ENCODE peak calls at places on chromosomes 7 and 10, in four cellular contexts. F is uterus, L is psoas muscle, W is MM.1S. Y is an unnamed sample.
A peak's percentile ranks its signal among the peaks of the same experiment; 100 is the strongest.

GRCh38 chr7:41046221-41046761 is 656.6 kb downstream of the INHBA start:
- DNase-seq in L (peak; percentile 35), F (no peak), W (no peak), Y (no peak)

GRCh38 chr10:78931333-78932083 is 137.3 kb upstream of the ZMIZ1 start:
- DNase-seq in L (peak; percentile 79), F (peak; percentile 83), W (no peak), Y (no peak)

GRCh38 chr10:44467090-44467489 is 82.2 kb upstream of the CXCL12 start:
- DNase-seq in W (no peak), F (no peak), L (no peak), Y (no peak)

GRCh38 chr7:155811560-155811894 is 736 bp downstream of the SHH start:
- DNase-seq in F (no peak), W (no peak), L (no peak), Y (no peak)

GRCh38 chr10:24993237-24993958 is 22.6 kb downstream of the ENKUR start:
- DNase-seq in W (no peak), F (no peak), L (no peak), Y (no peak)

GRCh38 chr10:61900829-61901783 is at the start of gene ARID5B:
- DNase-seq in F (peak; percentile 52), L (no peak), W (peak; percentile 72), Y (peak; percentile 31)

GRCh38 chr7:46034056-46034768 is 113.1 kb upstream of the IGFBP3 start:
- DNase-seq in W (no peak), F (no peak), L (no peak), Y (no peak)

GRCh38 chr10:19791032-19791431 is 25.2 kb upstream of the PLXDC2 start:
- DNase-seq in F (no peak), W (no peak), L (no peak), Y (no peak)

GRCh38 chr10:114754445-114755320 is 66.9 kb upstream of the FHIP2A start:
- DNase-seq in W (no peak), L (no peak), F (peak; percentile 52), Y (no peak)

GRCh38 chr7:43694399-43694748 is 34.9 kb downstream of the COA1 start:
- DNase-seq in W (no peak), F (no peak), L (no peak), Y (no peak)

GRCh38 chr7:43057151-43057550 is 55.3 kb upstream of the HECW1 start:
- DNase-seq in F (no peak), L (no peak), W (no peak), Y (no peak)

GRCh38 chr7:42174391-42174848 is 62.6 kb downstream of the GLI3 start:
- DNase-seq in W (no peak), L (peak; percentile 24), F (peak; percentile 70), Y (no peak)

GRCh38 chr7:101953248-101953819 is 135.9 kb downstream of the CUX1 start:
- DNase-seq in F (peak; percentile 93), W (no peak), L (peak; percentile 57), Y (no peak)

GRCh38 chr7:86926732-86927131 is 132.7 kb downstream of the ELAPOR2 start:
- DNase-seq in L (no peak), W (peak; percentile 40), F (peak; percentile 22), Y (peak; percentile 42)

GRCh38 chr10:122984708-122985107 is 4.5 kb downstream of the PSTK start:
- DNase-seq in W (no peak), F (no peak), L (no peak), Y (no peak)

GRCh38 chr7:111744501-111745155 is 182.3 kb upstream of the IMMP2L start:
- DNase-seq in F (no peak), L (no peak), W (no peak), Y (no peak)

GRCh38 chr10:78000956-78001472 is 28.3 kb downstream of the POLR3A start:
- DNase-seq in W (no peak), F (no peak), L (no peak), Y (no peak)

GRCh38 chr7:131517218-131517923 is 39.1 kb downstream of the PODXL start:
- DNase-seq in W (no peak), F (no peak), L (no peak), Y (no peak)

GRCh38 chr7:127770870-127771269 is 118.9 kb downstream of the SND1 start:
- DNase-seq in L (no peak), F (no peak), W (no peak), Y (no peak)

GRCh38 chr7:23712368-23713284 is 2.6 kb downstream of the STK31 start:
- DNase-seq in W (peak; percentile 58), F (no peak), L (no peak), Y (no peak)

GRCh38 chr7:19327011-19327410 is 181.8 kb upstream of the FERD3L start:
- DNase-seq in F (no peak), L (no peak), W (no peak), Y (no peak)

GRCh38 chr10:120931423-120931822 is 80.3 kb downstream of the WDR11 start:
- DNase-seq in F (no peak), L (no peak), W (no peak), Y (no peak)

GRCh38 chr10:93465806-93466675 is 16.1 kb downstream of the MYOF start:
- DNase-seq in F (peak; percentile 88), L (peak; percentile 73), W (no peak), Y (no peak)

GRCh38 chr10:59366310-59366709 is 4.0 kb upstream of the FAM13C start:
- DNase-seq in L (no peak), W (no peak), F (peak; percentile 43), Y (no peak)

GRCh38 chr10:85594239-85594638 is 772.4 kb downstream of the GRID1 start:
- DNase-seq in F (no peak), L (no peak), W (no peak), Y (no peak)

GRCh38 chr7:159010951-159011820 is 133.5 kb downstream of the VIPR2 start:
- DNase-seq in F (no peak), L (no peak), W (no peak), Y (no peak)

GRCh38 chr10:133257489-133258065 is 19.1 kb downstream of the ADAM8 start:
- DNase-seq in L (peak; percentile 63), F (peak; percentile 42), W (no peak), Y (no peak)

GRCh38 chr7:113404245-113404644 is 285.9 kb upstream of the SMIM30 start:
- DNase-seq in F (no peak), L (no peak), W (peak; percentile 37), Y (no peak)

GRCh38 chr7:66883716-66884115 is 37.3 kb upstream of the TMEM248 start:
- DNase-seq in L (no peak), F (no peak), W (no peak), Y (no peak)

GRCh38 chr10:113291413-113291812 is 261.4 kb upstream of the HABP2 start:
- DNase-seq in W (no peak), L (no peak), F (no peak), Y (no peak)

GRCh38 chr7:98831641-98832221 is 38.1 kb downstream of the TMEM130 start:
- DNase-seq in F (no peak), W (no peak), L (no peak), Y (no peak)

GRCh38 chr10:82934429-82934828 is 1059.4 kb downstream of the NRG3 start:
- DNase-seq in F (no peak), W (no peak), L (no peak), Y (no peak)

GRCh38 chr7:3995187-3995586 is 686.9 kb upstream of the FOXK1 start:
- DNase-seq in F (no peak), W (no peak), L (no peak), Y (no peak)

GRCh38 chr10:24683554-24683953 is 40.1 kb downstream of the ARHGAP21 start:
- DNase-seq in L (no peak), F (no peak), W (no peak), Y (no peak)

DNA sequence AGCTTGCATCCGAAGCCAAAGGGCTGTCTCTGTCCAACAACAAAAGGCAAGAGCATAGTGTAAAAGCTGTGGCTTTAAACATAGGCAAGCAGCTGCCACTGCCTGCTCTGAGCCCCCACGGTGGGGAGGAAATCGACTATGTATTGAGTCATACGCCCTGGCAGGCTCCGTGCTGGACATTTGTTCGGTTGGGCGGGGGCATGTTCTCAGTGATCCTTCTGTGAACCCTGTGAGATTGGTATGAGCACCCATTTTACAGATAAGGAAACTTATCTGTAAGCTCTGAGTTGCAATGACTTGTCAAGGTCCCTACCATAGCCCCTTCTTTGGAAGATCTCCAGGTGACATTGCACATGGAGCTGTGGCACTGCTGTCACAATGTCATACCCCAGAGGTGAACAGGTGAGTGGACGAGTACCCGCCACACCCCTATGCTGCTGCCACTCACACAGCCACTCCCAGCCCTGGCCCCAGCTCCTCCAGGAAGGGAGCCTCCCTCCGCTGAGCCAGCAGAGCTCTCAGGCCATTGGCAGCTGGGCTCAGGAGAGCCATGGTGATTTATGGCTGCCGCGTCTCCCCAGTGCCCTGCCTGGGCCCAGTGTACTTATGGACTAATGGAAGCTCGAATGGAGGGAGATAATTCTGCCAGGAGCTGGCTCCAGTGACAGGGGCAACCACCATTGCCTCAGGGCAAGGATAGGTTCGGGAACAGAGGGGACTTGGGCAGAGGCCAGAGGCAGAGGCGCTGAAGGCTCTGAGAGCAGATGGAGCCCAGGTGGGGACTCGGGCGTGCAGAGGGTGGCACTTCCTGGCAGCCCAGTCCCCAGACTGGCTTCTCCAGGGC is 43.7 kb downstream of the UNC5B start:
- DNase-seq in W (no peak), F (peak; percentile 53), L (peak; percentile 63), Y (no peak)
- H3K27ac ChIP-seq in W (no peak overlapping the region), F (no peak overlapping the region), L (peak overlapping the region; percentile 23), Y (no peak overlapping the region)

GRCh38 chr10:101965075-101965765 is 90.8 kb downstream of the ARMH3 start:
- DNase-seq in F (no peak), L (no peak), W (no peak), Y (no peak)
- H3K36me3 ChIP-seq in F (no peaks in the 10 kb centered on the region), L (peaks cover 29% of the 10 kb centered on the region), W (no peaks in the 10 kb centered on the region), Y (no peaks in the 10 kb centered on the region)

GRCh38 chr10:110226926-110227641 is 19.7 kb downstream of the MXI1 start:
- DNase-seq in L (peak; percentile 75), W (no peak), F (peak; percentile 74), Y (peak; percentile 84)
- H3K27ac ChIP-seq in L (peak overlapping the region; percentile 99), W (peak overlapping the region; percentile 75), F (peak overlapping the region; percentile 95), Y (peak overlapping the region; percentile 5)

GRCh38 chr7:138919256-138919655 is 61.9 kb downstream of the KIAA1549 start:
- DNase-seq in L (no peak), W (no peak), F (no peak), Y (no peak)
- H3K36me3 ChIP-seq in L (no peaks in the 10 kb centered on the region), W (no peaks in the 10 kb centered on the region), F (no peaks in the 10 kb centered on the region), Y (no peaks in the 10 kb centered on the region)

GRCh38 chr7:51376420-51377092 is 59.9 kb upstream of the COBL start:
- DNase-seq in W (no peak), L (no peak), F (no peak), Y (no peak)
- H3K27ac ChIP-seq in W (no peak overlapping the region), L (no peak overlapping the region), F (no peak overlapping the region), Y (no peak overlapping the region)